ENCODE peak calls at places on chromosomes 7 and 10, in six cellular contexts. One of them, this sample, is unnamed.

GRCh38 chr7:88027724-88028123 is 93.7 kb downstream of the ADAM22 start:
- DNase-seq in tibial artery: no peak
- DNase-seq in cardiac fibroblast: no peak
- DNase-seq in fibroblast of the aortic adventitia: no peak
- DNase-seq in left ventricle myocardium inferior: no peak
- DNase-seq in right lobe of liver: no peak
- DNase-seq in this sample: no peak

GRCh38 chr7:35355911-35356310 is 102.0 kb upstream of the TBX20 start:
- DNase-seq in tibial artery: no peak
- DNase-seq in cardiac fibroblast: no peak
- DNase-seq in fibroblast of the aortic adventitia: no peak
- DNase-seq in left ventricle myocardium inferior: no peak
- DNase-seq in right lobe of liver: no peak
- DNase-seq in this sample: no peak

GRCh38 chr7:156816943-156817572 is 75.9 kb downstream of the LMBR1 start:
- DNase-seq in tibial artery: no peak
- DNase-seq in cardiac fibroblast: peak; percentile 58
- DNase-seq in fibroblast of the aortic adventitia: peak; percentile 57
- DNase-seq in left ventricle myocardium inferior: no peak
- DNase-seq in right lobe of liver: no peak
- DNase-seq in this sample: peak; percentile 61

GRCh38 chr10:98134117-98134430 is 383 bp upstream of the R3HCC1L start:
- DNase-seq in tibial artery: no peak
- DNase-seq in cardiac fibroblast: no peak
- DNase-seq in fibroblast of the aortic adventitia: no peak
- DNase-seq in left ventricle myocardium inferior: no peak
- DNase-seq in right lobe of liver: no peak
- DNase-seq in this sample: no peak

GRCh38 chr7:159197066-159197975 is 52.7 kb upstream of the VIPR2 start:
- DNase-seq in tibial artery: no peak
- DNase-seq in cardiac fibroblast: peak; percentile 0
- DNase-seq in fibroblast of the aortic adventitia: no peak
- DNase-seq in left ventricle myocardium inferior: no peak
- DNase-seq in right lobe of liver: no peak
- DNase-seq in this sample: peak; percentile 20

GRCh38 chr10:4748726-4749443 is 77.1 kb upstream of the AKR1E2 start:
- DNase-seq in tibial artery: no peak
- DNase-seq in cardiac fibroblast: no peak
- DNase-seq in fibroblast of the aortic adventitia: no peak
- DNase-seq in left ventricle myocardium inferior: no peak
- DNase-seq in right lobe of liver: no peak
- DNase-seq in this sample: no peak

GRCh38 chr7:128906001-128906765 is 4.3 kb downstream of the KCP start:
- DNase-seq in tibial artery: peak; percentile 41
- DNase-seq in cardiac fibroblast: no peak
- DNase-seq in fibroblast of the aortic adventitia: no peak
- DNase-seq in left ventricle myocardium inferior: no peak
- DNase-seq in right lobe of liver: peak; percentile 46
- DNase-seq in this sample: no peak

GRCh38 chr7:80428161-80429054 is 83.5 kb downstream of the GNAT3 start:
- DNase-seq in tibial artery: no peak
- DNase-seq in cardiac fibroblast: peak; percentile 87
- DNase-seq in fibroblast of the aortic adventitia: peak; percentile 86
- DNase-seq in left ventricle myocardium inferior: no peak
- DNase-seq in right lobe of liver: no peak
- DNase-seq in this sample: peak; percentile 90

GRCh38 chr7:44465490-44465889 is 25.0 kb downstream of the NUDCD3 start:
- DNase-seq in tibial artery: no peak
- DNase-seq in cardiac fibroblast: no peak
- DNase-seq in fibroblast of the aortic adventitia: no peak
- DNase-seq in left ventricle myocardium inferior: no peak
- DNase-seq in right lobe of liver: no peak
- DNase-seq in this sample: peak; percentile 14

GRCh38 chr7:76997381-76998262 is 34.5 kb downstream of the SPDYE17 start:
- DNase-seq in tibial artery: peak; percentile 62
- DNase-seq in cardiac fibroblast: no peak
- DNase-seq in fibroblast of the aortic adventitia: no peak
- DNase-seq in left ventricle myocardium inferior: no peak
- DNase-seq in right lobe of liver: no peak
- DNase-seq in this sample: no peak

DNA sequence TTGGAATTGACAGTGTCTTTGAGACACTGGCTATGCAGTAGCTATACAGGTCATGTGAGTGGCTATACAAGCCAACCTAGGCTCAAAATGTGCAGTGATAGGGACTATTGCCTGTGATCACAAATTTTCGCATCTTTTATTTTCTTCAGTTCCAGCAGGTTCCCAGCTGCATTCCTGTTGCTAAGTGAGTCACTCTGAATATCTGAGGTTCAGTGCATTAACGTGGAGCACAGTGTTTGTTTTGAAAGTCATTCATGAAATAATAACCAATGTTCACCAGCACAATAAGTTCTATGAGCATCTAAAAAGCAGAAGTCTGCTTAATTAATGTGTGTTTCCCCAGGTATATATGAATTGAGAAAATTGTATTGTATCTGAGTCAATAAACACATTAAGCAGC is 1236.0 kb upstream of the CELF2 start:
- DNase-seq in tibial artery: no peak
- DNase-seq in cardiac fibroblast: peak; percentile 65
- DNase-seq in fibroblast of the aortic adventitia: no peak
- DNase-seq in left ventricle myocardium inferior: no peak
- DNase-seq in right lobe of liver: no peak
- DNase-seq in this sample: peak; percentile 71
- TF ChIP-seq CTCF in tibial artery: no peak
- TF ChIP-seq CTCF in cardiac fibroblast: no peak
- TF ChIP-seq CTCF in fibroblast of the aortic adventitia: no peak
- TF ChIP-seq CTCF in left ventricle myocardium inferior: no peak
- TF ChIP-seq CTCF in right lobe of liver: no peak
- TF ChIP-seq CTCF in this sample: no peak

DNA sequence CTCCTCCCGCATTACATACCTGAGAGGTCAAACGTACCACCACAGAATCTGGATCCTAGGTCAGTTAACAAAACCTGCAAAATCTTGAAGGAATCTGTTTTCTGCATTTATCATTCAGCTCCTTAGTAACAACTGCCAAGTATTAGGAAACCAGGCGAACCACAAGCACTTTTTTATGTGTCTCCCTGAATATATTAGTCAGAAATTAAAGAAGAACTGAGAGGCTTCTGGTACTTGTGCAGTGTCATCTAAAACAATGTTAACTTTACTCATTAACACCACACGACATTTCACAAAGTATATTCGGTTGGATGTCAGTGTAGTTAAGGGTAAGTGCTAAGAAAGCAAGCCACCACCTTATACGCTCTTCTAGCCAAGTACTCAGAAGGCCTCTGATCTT is 2.5 kb downstream of the CCDC6 start:
- DNase-seq in tibial artery: no peak
- DNase-seq in cardiac fibroblast: peak; percentile 33
- DNase-seq in fibroblast of the aortic adventitia: peak; percentile 58
- DNase-seq in left ventricle myocardium inferior: no peak
- DNase-seq in right lobe of liver: no peak
- DNase-seq in this sample: peak; percentile 41
- H3K4me3 ChIP-seq in tibial artery: peak overlapping the region; percentile 98
- H3K4me3 ChIP-seq in cardiac fibroblast: no peak overlapping the region
- H3K4me3 ChIP-seq in fibroblast of the aortic adventitia: peak overlapping the region; percentile 96
- H3K4me3 ChIP-seq in left ventricle myocardium inferior: peak overlapping the region; percentile 98
- H3K4me3 ChIP-seq in right lobe of liver: no peak overlapping the region
- H3K4me3 ChIP-seq in this sample: no peak overlapping the region

GRCh38 chr7:131424219-131424822 is 96.6 kb downstream of the MKLN1 start:
- DNase-seq in tibial artery: no peak
- DNase-seq in cardiac fibroblast: peak; percentile 73
- DNase-seq in fibroblast of the aortic adventitia: peak; percentile 72
- DNase-seq in left ventricle myocardium inferior: no peak
- DNase-seq in right lobe of liver: no peak
- DNase-seq in this sample: peak; percentile 69
- TF ChIP-seq CTCF in tibial artery: peak; percentile 51
- TF ChIP-seq CTCF in cardiac fibroblast: peak; percentile 56
- TF ChIP-seq CTCF in fibroblast of the aortic adventitia: peak; percentile 51
- TF ChIP-seq CTCF in left ventricle myocardium inferior: peak; percentile 75
- TF ChIP-seq CTCF in right lobe of liver: peak; percentile 54
- TF ChIP-seq CTCF in this sample: peak; percentile 56

DNA sequence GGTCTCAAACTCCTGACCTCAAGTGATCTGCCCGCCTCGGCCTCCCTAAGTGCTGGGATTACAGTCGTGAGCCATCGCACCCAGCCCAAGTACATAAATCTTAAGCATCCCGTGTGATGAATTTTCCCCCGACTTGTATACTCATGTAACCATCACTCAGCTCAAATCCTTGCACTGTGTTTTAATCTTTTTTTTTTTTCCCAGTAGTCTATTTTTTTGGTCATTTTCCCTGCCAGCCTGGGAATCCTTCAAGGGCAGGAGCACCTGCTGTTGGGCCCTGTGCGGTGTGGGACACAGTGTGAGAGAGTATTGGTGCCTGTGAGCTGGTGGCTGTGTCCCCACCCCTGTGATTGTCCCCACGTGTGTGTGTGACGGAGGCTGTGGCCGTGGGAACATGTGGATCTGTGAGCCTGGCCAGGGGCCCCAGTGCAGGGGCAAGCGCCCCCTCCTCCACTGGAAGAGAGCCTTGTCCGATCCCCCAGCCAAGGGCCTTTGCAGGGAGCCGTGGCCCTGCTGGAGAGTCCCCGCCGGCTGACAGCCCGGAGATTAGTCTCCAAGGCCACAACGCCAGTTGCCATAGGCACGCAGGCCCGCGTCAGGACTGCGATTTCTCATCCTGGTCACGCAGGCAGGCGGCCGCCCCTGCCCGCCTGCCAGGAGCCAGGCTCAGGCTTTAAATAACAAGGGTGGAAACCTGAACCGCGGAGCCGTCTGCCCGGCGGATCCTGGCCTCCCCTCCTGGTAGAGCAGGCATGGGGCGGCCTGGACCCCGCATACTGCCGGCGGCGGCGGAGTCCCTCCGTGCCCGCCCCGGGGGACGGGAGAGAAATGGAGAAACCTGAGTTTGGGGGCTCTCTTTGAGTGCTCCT is 26.5 kb downstream of the GTF2IRD1 start:
- DNase-seq in tibial artery: peak; percentile 97
- DNase-seq in cardiac fibroblast: peak; percentile 72
- DNase-seq in fibroblast of the aortic adventitia: peak; percentile 89
- DNase-seq in left ventricle myocardium inferior: peak; percentile 85
- DNase-seq in right lobe of liver: peak; percentile 78
- DNase-seq in this sample: peak; percentile 85
- H3K4me3 ChIP-seq in tibial artery: peak overlapping the region; percentile 45
- H3K4me3 ChIP-seq in cardiac fibroblast: peak overlapping the region; percentile 38
- H3K4me3 ChIP-seq in fibroblast of the aortic adventitia: peak overlapping the region; percentile 70
- H3K4me3 ChIP-seq in left ventricle myocardium inferior: peak overlapping the region; percentile 68
- H3K4me3 ChIP-seq in right lobe of liver: peak overlapping the region; percentile 25
- H3K4me3 ChIP-seq in this sample: peak overlapping the region; percentile 49

DNA sequence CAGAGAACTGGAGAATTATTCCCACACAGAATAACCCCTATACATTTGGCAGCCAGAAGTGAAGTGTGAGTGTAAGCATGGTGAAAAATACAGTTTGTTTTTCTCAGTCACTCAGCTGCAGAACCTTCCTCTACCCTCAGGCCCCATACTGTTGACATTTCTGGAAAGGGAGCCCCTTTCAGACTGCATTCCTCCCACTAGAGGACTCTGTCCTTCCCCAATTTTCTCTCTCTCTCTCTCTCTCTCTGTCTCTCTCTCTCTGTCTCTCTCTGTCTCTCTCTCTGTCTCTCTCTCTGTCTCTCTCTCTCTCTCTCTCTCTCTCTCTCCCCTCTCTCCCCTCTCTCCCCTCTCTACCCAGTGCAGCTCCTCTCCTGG is 86.8 kb upstream of the STEAP1B start:
- DNase-seq in tibial artery: no peak
- DNase-seq in cardiac fibroblast: peak; percentile 74
- DNase-seq in fibroblast of the aortic adventitia: peak; percentile 63
- DNase-seq in left ventricle myocardium inferior: no peak
- DNase-seq in right lobe of liver: no peak
- DNase-seq in this sample: peak; percentile 72
- TF ChIP-seq CTCF in tibial artery: peak; percentile 15
- TF ChIP-seq CTCF in cardiac fibroblast: peak; percentile 52
- TF ChIP-seq CTCF in fibroblast of the aortic adventitia: peak; percentile 55
- TF ChIP-seq CTCF in left ventricle myocardium inferior: peak; percentile 51
- TF ChIP-seq CTCF in right lobe of liver: peak; percentile 18
- TF ChIP-seq CTCF in this sample: peak; percentile 68

GRCh38 chr7:153943428-153944370 is 108.5 kb upstream of the DPP6 start:
- DNase-seq in tibial artery: no peak
- DNase-seq in cardiac fibroblast: no peak
- DNase-seq in fibroblast of the aortic adventitia: no peak
- DNase-seq in left ventricle myocardium inferior: no peak
- DNase-seq in right lobe of liver: no peak
- DNase-seq in this sample: no peak

GRCh38 chr7:153951207-153951725 is 100.9 kb upstream of the DPP6 start:
- DNase-seq in tibial artery: no peak
- DNase-seq in cardiac fibroblast: no peak
- DNase-seq in fibroblast of the aortic adventitia: no peak
- DNase-seq in left ventricle myocardium inferior: no peak
- DNase-seq in right lobe of liver: no peak
- DNase-seq in this sample: no peak

DNA sequence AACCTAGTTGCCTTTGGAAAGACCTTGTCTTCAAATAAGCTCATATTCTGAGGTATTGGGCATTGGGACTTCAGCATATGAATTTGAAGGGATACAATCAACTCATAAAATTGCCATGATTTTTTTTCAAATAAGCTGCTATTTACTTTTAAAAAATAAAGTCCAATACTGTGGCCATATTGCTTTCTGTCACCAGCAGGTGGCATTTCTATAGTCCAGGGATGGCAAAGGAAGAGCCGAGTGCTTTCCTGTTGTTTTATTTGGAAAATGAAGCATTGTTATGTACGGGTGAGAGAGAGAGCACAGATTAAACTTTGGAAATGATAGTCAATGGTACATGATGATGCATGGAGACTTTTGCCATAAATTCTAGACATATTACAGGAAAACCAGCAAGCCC is 104.1 kb upstream of the DPP6 start:
- DNase-seq in tibial artery: no peak
- DNase-seq in cardiac fibroblast: no peak
- DNase-seq in fibroblast of the aortic adventitia: no peak
- DNase-seq in left ventricle myocardium inferior: no peak
- DNase-seq in right lobe of liver: no peak
- DNase-seq in this sample: no peak
- H3K4me3 ChIP-seq in tibial artery: no peak overlapping the region
- H3K4me3 ChIP-seq in cardiac fibroblast: no peak overlapping the region
- H3K4me3 ChIP-seq in fibroblast of the aortic adventitia: no peak overlapping the region
- H3K4me3 ChIP-seq in left ventricle myocardium inferior: no peak overlapping the region
- H3K4me3 ChIP-seq in right lobe of liver: no peak overlapping the region
- H3K4me3 ChIP-seq in this sample: no peak overlapping the region

DNA sequence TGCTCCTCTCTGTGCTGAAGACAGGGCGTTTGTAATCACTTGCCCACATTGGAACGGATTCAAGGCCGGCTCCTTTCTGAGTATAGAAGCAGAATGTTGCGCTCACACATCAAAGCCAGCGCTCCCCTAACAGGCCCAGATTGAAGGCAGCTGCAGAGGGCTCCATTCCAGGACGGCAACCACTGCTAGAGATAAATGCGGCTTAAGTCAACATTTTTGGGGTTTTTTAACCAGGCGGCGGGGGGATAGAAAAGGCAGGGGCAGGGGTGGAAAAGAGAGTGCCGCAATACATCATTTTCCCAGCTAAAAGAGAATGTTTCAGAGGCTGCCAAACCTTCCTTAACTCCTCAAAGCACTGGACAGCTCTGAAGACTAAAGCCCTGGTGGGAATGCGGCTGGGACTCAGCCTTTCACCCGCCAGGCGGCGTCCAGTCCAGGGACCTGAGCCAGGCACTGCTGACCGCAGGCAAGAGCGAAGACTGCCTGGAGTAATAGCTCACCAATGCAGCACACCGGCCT is 189.6 kb downstream of the TNS3 start:
- DNase-seq in tibial artery: peak; percentile 76
- DNase-seq in cardiac fibroblast: peak; percentile 62
- DNase-seq in fibroblast of the aortic adventitia: peak; percentile 96
- DNase-seq in left ventricle myocardium inferior: peak; percentile 80
- DNase-seq in right lobe of liver: no peak
- DNase-seq in this sample: peak; percentile 76
- TF ChIP-seq CTCF in tibial artery: peak; percentile 34
- TF ChIP-seq CTCF in cardiac fibroblast: peak; percentile 70
- TF ChIP-seq CTCF in fibroblast of the aortic adventitia: peak; percentile 80
- TF ChIP-seq CTCF in left ventricle myocardium inferior: peak; percentile 68
- TF ChIP-seq CTCF in right lobe of liver: no peak
- TF ChIP-seq CTCF in this sample: peak; percentile 61